ENCODE peak calls at places on chromosomes 4 and X, in five cellular contexts. A is iPS-NIHi11; F is NCI-H460; G is NCI-H69; K is stimulated activated CD4-positive, alpha-beta T cell treated with anti-CD3 and anti-CD28 coated beads, Interleukin-15, amount 100 ng/mL, for 1 hour. W is an unnamed sample.

GRCh38 chrX:48475774-48476577 is at the start of gene FTSJ1:
- DNase-seq in A (peak; percentile 86), F (peak; percentile 76), G (peak; percentile 87), K (peak; percentile 71), W (peak; percentile 76)

GRCh38 chrX:54602563-54602962 is 72.5 kb downstream of the GNL3L start:
- DNase-seq in A (peak; percentile 11), F (no peak), G (no peak), K (no peak), W (no peak)

GRCh38 chr4:161189286-161190134 is 974.3 kb downstream of the FSTL5 start:
- DNase-seq in A (no peak), F (no peak), G (no peak), K (no peak), W (no peak)

GRCh38 chrX:115561605-115562491 is 874 bp downstream of the PLS3 start:
- DNase-seq in A (peak; percentile 57), F (peak; percentile 17), G (peak; percentile 86), K (no peak), W (no peak)

GRCh38 chrX:55480390-55481062 is 9.1 kb downstream of the USP51 start:
- DNase-seq in A (no peak), F (no peak), G (no peak), K (no peak), W (no peak)

GRCh38 chrX:133989491-133989890 is 4.1 kb upstream of the GPC3 start:
- DNase-seq in A (no peak), F (no peak), G (peak; percentile 1), K (no peak), W (no peak)

GRCh38 chrX:20056704-20057103 is 60.0 kb downstream of the MAP7D2 start:
- DNase-seq in A (no peak), F (no peak), G (peak; percentile 60), K (no peak), W (no peak)

GRCh38 chr4:163681208-163681821 is 186.8 kb downstream of the TMA16 start:
- DNase-seq in A (peak; percentile 56), F (no peak), G (peak; percentile 74), K (no peak), W (peak; percentile 37)

GRCh38 chr4:121353213-121353612 is 27.6 kb downstream of the QRFPR start:
- DNase-seq in A (no peak), F (no peak), G (no peak), K (no peak), W (no peak)

GRCh38 chr4:32215277-32215676 is 1495.1 kb downstream of the PCDH7 start:
- DNase-seq in A (no peak), F (no peak), G (no peak), K (no peak), W (no peak)

GRCh38 chrX:11784543-11784942 is 26.5 kb downstream of the MSL3 start:
- DNase-seq in A (no peak), F (no peak), G (peak; percentile 28), K (no peak), W (no peak)

GRCh38 chr4:15500721-15501120 is 31.0 kb downstream of the CC2D2A start:
- DNase-seq in A (no peak), F (no peak), G (no peak), K (no peak), W (no peak)

GRCh38 chr4:124386648-124387047 is 325.9 kb downstream of the ANKRD50 start:
- DNase-seq in A (no peak), F (no peak), G (no peak), K (no peak), W (no peak)

GRCh38 chr4:84058201-84058600 is 440.9 kb downstream of the NKX6-1 start:
- DNase-seq in A (no peak), F (no peak), G (no peak), K (no peak), W (no peak)

GRCh38 chrX:125646195-125646594 is 326.5 kb downstream of the TEX13C start:
- DNase-seq in A (no peak), F (no peak), G (peak; percentile 2), K (no peak), W (no peak)

GRCh38 chr4:180148737-180149136 is 2094.5 kb upstream of the TENM3 start:
- DNase-seq in A (no peak), F (no peak), G (no peak), K (no peak), W (no peak)

GRCh38 chr4:188021548-188022249 is 26.1 kb downstream of the ZFP42 start:
- DNase-seq in A (no peak), F (no peak), G (no peak), K (no peak), W (no peak)

GRCh38 chr4:186739802-186740434 is 16.3 kb upstream of the FAT1 start:
- DNase-seq in A (no peak), F (no peak), G (peak; percentile 94), K (no peak), W (no peak)

GRCh38 chrX:119783026-119783425 is 8.4 kb downstream of the RPL39 start:
- DNase-seq in A (no peak), F (no peak), G (no peak), K (no peak), W (no peak)

GRCh38 chr4:110139106-110139505 is 59.3 kb downstream of the ELOVL6 start:
- DNase-seq in A (no peak), F (no peak), G (no peak), K (no peak), W (no peak)

GRCh38 chr4:73918058-73918457 is 48.9 kb downstream of the CXCL1 start:
- DNase-seq in A (no peak), F (no peak), G (no peak), K (no peak), W (no peak)